ENCODE peak calls at places on chromosomes 3 and 15, in six cellular contexts. One of them, this sample, is unnamed.
A peak's percentile ranks its signal among the peaks of the same experiment; 100 is the strongest.

GRCh38 chr3:194475978-194476377 is 10.8 kb downstream of the ATP13A3 start:
- DNase-seq in cardiac muscle cell: no peak
- DNase-seq in neural progenitor cell: no peak
- DNase-seq in CD8-positive, alpha-beta T cell: no peak
- DNase-seq in body of pancreas: no peak
- DNase-seq in fibroblast of lung: no peak
- DNase-seq in this sample: no peak

GRCh38 chr3:97658670-97659285 is 105.8 kb upstream of the ARL6 start:
- DNase-seq in cardiac muscle cell: peak; percentile 19
- DNase-seq in neural progenitor cell: peak; percentile 62
- DNase-seq in CD8-positive, alpha-beta T cell: no peak
- DNase-seq in body of pancreas: no peak
- DNase-seq in fibroblast of lung: peak; percentile 11
- DNase-seq in this sample: no peak

GRCh38 chr15:78461171-78461881 is 23.3 kb downstream of the IREB2 start:
- DNase-seq in cardiac muscle cell: peak; percentile 17
- DNase-seq in neural progenitor cell: no peak
- DNase-seq in CD8-positive, alpha-beta T cell: peak; percentile 57
- DNase-seq in body of pancreas: no peak
- DNase-seq in fibroblast of lung: peak; percentile 11
- DNase-seq in this sample: no peak

GRCh38 chr3:80068459-80068858 is 300.7 kb upstream of the ROBO1 start:
- DNase-seq in cardiac muscle cell: no peak
- DNase-seq in neural progenitor cell: no peak
- DNase-seq in CD8-positive, alpha-beta T cell: no peak
- DNase-seq in body of pancreas: no peak
- DNase-seq in fibroblast of lung: no peak
- DNase-seq in this sample: no peak

GRCh38 chr3:36075491-36075890 is 304.8 kb upstream of the STAC start:
- DNase-seq in cardiac muscle cell: no peak
- DNase-seq in neural progenitor cell: no peak
- DNase-seq in CD8-positive, alpha-beta T cell: no peak
- DNase-seq in body of pancreas: no peak
- DNase-seq in fibroblast of lung: no peak
- DNase-seq in this sample: no peak

GRCh38 chr3:50222169-50222528 is 13.9 kb upstream of the GNAI2 start:
- DNase-seq in cardiac muscle cell: no peak
- DNase-seq in neural progenitor cell: no peak
- DNase-seq in CD8-positive, alpha-beta T cell: no peak
- DNase-seq in body of pancreas: no peak
- DNase-seq in fibroblast of lung: no peak
- DNase-seq in this sample: no peak

GRCh38 chr15:98611808-98612207 is 36.5 kb upstream of the IGF1R start:
- DNase-seq in cardiac muscle cell: no peak
- DNase-seq in neural progenitor cell: no peak
- DNase-seq in CD8-positive, alpha-beta T cell: no peak
- DNase-seq in body of pancreas: peak; percentile 77
- DNase-seq in fibroblast of lung: no peak
- DNase-seq in this sample: no peak

GRCh38 chr3:126959144-126959920 is 23.6 kb upstream of the PLXNA1 start:
- DNase-seq in cardiac muscle cell: no peak
- DNase-seq in neural progenitor cell: no peak
- DNase-seq in CD8-positive, alpha-beta T cell: no peak
- DNase-seq in body of pancreas: no peak
- DNase-seq in fibroblast of lung: no peak
- DNase-seq in this sample: no peak

GRCh38 chr3:124584552-124585391 is 145.5 kb upstream of the UMPS start:
- DNase-seq in cardiac muscle cell: peak; percentile 53
- DNase-seq in neural progenitor cell: peak; percentile 90
- DNase-seq in CD8-positive, alpha-beta T cell: peak; percentile 63
- DNase-seq in body of pancreas: peak; percentile 91
- DNase-seq in fibroblast of lung: peak; percentile 30
- DNase-seq in this sample: peak; percentile 64

GRCh38 chr3:139629033-139629432 is 48.7 kb downstream of the NMNAT3 start:
- DNase-seq in cardiac muscle cell: peak; percentile 4
- DNase-seq in neural progenitor cell: peak; percentile 28
- DNase-seq in CD8-positive, alpha-beta T cell: no peak
- DNase-seq in body of pancreas: peak; percentile 9
- DNase-seq in fibroblast of lung: peak; percentile 3
- DNase-seq in this sample: no peak

GRCh38 chr15:59131955-59132562 is 27.1 kb downstream of the CCNB2 start:
- DNase-seq in cardiac muscle cell: no peak
- DNase-seq in neural progenitor cell: no peak
- DNase-seq in CD8-positive, alpha-beta T cell: no peak
- DNase-seq in body of pancreas: no peak
- DNase-seq in fibroblast of lung: no peak
- DNase-seq in this sample: no peak

GRCh38 chr3:94787734-94788133 is 724.9 kb downstream of the NSUN3 start:
- DNase-seq in cardiac muscle cell: no peak
- DNase-seq in neural progenitor cell: no peak
- DNase-seq in CD8-positive, alpha-beta T cell: no peak
- DNase-seq in body of pancreas: no peak
- DNase-seq in fibroblast of lung: no peak
- DNase-seq in this sample: no peak

GRCh38 chr3:175163686-175164085 is 304.6 kb downstream of the NAALADL2 start:
- DNase-seq in cardiac muscle cell: no peak
- DNase-seq in neural progenitor cell: no peak
- DNase-seq in CD8-positive, alpha-beta T cell: no peak
- DNase-seq in body of pancreas: no peak
- DNase-seq in fibroblast of lung: no peak
- DNase-seq in this sample: no peak

GRCh38 chr3:196757876-196758739 is 18.5 kb downstream of the PAK2 start:
- DNase-seq in cardiac muscle cell: peak; percentile 71
- DNase-seq in neural progenitor cell: no peak
- DNase-seq in CD8-positive, alpha-beta T cell: no peak
- DNase-seq in body of pancreas: no peak
- DNase-seq in fibroblast of lung: peak; percentile 76
- DNase-seq in this sample: no peak

DNA sequence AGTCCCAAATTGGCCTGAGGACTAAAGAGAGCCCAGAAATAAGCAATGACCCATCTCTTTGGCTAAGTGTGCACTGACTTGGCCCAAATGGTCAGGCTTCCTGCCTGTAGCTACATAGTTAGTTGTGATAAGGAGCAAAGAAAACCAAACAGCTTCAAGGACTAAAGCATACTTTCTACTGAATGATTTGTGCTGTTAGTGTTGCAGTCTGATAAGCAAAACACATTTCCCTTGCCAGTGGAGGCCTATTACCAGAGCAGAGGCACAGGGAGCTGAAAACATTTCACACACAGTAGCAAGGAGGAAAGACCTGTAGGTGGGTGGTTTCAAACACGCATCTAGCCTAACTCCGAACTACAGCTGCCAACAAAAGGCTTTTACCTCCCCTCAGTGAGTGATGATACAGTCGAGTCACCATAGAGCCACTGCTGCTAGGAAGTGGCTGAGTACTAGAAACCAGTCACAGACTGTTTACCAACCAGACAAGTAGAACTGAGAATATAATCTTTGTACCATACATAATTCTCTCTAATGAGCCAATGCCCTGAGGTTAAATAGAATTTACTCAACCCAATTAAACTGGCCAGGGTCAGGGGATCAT is 222.3 kb upstream of the THBS1 start:
- DNase-seq in cardiac muscle cell: peak; percentile 78
- DNase-seq in neural progenitor cell: no peak
- DNase-seq in CD8-positive, alpha-beta T cell: no peak
- DNase-seq in body of pancreas: peak; percentile 56
- DNase-seq in fibroblast of lung: peak; percentile 61
- DNase-seq in this sample: no peak
- H3K27ac ChIP-seq in cardiac muscle cell: peak overlapping the region; percentile 6
- H3K27ac ChIP-seq in neural progenitor cell: no peak overlapping the region
- H3K27ac ChIP-seq in CD8-positive, alpha-beta T cell: no peak overlapping the region
- H3K27ac ChIP-seq in body of pancreas: peak overlapping the region; percentile 67
- H3K27ac ChIP-seq in fibroblast of lung: peak overlapping the region; percentile 8
- H3K27ac ChIP-seq in this sample: no peak overlapping the region

GRCh38 chr3:147407107-147407494 is 758 bp upstream of the ZIC4 start:
- DNase-seq in cardiac muscle cell: no peak
- DNase-seq in neural progenitor cell: peak; percentile 65
- DNase-seq in CD8-positive, alpha-beta T cell: no peak
- DNase-seq in body of pancreas: no peak
- DNase-seq in fibroblast of lung: no peak
- DNase-seq in this sample: no peak

GRCh38 chr3:147407495-147408179 is 1.3 kb upstream of the ZIC4 start:
- DNase-seq in cardiac muscle cell: no peak
- DNase-seq in neural progenitor cell: peak; percentile 50
- DNase-seq in CD8-positive, alpha-beta T cell: no peak
- DNase-seq in body of pancreas: no peak
- DNase-seq in fibroblast of lung: no peak
- DNase-seq in this sample: no peak

GRCh38 chr3:147404800-147405551 is 1.4 kb downstream of the ZIC4 start:
- DNase-seq in cardiac muscle cell: no peak
- DNase-seq in neural progenitor cell: peak; percentile 63
- DNase-seq in CD8-positive, alpha-beta T cell: no peak
- DNase-seq in body of pancreas: no peak
- DNase-seq in fibroblast of lung: no peak
- DNase-seq in this sample: no peak

GRCh38 chr3:147405552-147406254 is 640 bp downstream of the ZIC4 start:
- DNase-seq in cardiac muscle cell: no peak
- DNase-seq in neural progenitor cell: peak; percentile 48
- DNase-seq in CD8-positive, alpha-beta T cell: no peak
- DNase-seq in body of pancreas: no peak
- DNase-seq in fibroblast of lung: no peak
- DNase-seq in this sample: no peak

DNA sequence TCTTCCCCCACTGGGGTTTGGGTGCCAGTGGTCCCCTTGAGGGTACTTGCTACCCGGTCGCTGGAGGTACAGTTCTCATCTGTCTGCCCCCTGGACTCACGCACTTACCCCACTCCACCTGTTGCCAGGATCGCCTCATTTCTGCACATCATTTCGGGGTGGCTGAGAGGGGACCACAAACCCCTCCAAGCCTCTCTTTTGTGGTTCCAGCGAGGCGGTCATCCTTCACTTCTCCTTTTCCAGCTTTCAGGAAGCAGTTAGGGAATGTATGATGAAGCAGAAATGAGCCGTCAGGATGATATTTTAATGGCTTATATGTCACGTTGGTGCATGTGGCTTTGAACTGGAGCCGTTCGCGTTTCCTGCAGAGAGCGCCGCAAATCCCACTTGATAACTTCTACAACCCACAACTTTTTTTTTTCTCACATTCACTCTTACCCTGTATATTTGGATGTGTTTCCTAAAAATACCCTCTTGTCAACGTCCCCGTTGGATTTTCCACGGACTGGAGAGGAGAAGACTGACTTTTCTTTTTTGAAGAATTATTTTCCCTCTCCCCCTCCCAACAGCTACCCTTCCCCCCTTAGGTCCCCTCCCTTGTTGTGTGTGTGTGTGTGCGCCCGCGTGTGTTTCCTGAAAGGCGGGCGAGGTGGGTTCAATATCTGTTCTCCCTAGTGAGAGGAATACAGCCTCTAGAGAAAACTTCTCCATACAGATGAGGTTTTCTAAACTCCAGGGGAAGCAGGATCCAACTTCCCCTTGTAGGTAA is at the start of gene ZIC4:
- DNase-seq in cardiac muscle cell: no peak
- DNase-seq in neural progenitor cell: peak; percentile 27
- DNase-seq in CD8-positive, alpha-beta T cell: no peak
- DNase-seq in body of pancreas: no peak
- DNase-seq in fibroblast of lung: no peak
- DNase-seq in this sample: no peak
- H3K27ac ChIP-seq in cardiac muscle cell: no peak within 1 kb of the TSS
- H3K27ac ChIP-seq in neural progenitor cell: no peak within 1 kb of the TSS
- H3K27ac ChIP-seq in CD8-positive, alpha-beta T cell: no peak within 1 kb of the TSS
- H3K27ac ChIP-seq in body of pancreas: no peak within 1 kb of the TSS
- H3K27ac ChIP-seq in fibroblast of lung: no peak within 1 kb of the TSS
- H3K27ac ChIP-seq in this sample: peak within 1 kb of the TSS; percentile 69

DNA sequence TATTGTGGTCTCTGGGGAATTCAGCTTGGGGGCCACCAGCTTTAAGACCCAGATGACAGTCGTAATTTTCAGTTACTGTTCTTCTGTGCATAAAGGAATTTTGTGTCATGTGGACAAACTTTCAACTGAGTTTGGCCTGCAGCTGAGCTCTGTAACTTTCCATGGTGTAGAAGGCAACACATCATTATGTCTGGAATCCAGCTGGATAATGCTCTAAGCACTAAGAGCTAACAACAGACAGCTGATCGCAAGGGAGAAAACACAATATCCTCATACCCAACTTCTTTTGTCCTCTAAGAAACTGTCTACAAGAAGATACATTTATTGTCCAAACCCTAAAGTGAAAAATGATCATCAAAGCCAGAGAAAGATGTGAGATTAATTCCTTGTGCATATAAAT is 219.0 kb downstream of the ATP8B4 start:
- DNase-seq in cardiac muscle cell: peak; percentile 37
- DNase-seq in neural progenitor cell: no peak
- DNase-seq in CD8-positive, alpha-beta T cell: no peak
- DNase-seq in body of pancreas: no peak
- DNase-seq in fibroblast of lung: peak; percentile 64
- DNase-seq in this sample: no peak
- H3K27ac ChIP-seq in cardiac muscle cell: no peak overlapping the region
- H3K27ac ChIP-seq in neural progenitor cell: no peak overlapping the region
- H3K27ac ChIP-seq in CD8-positive, alpha-beta T cell: no peak overlapping the region
- H3K27ac ChIP-seq in body of pancreas: no peak overlapping the region
- H3K27ac ChIP-seq in fibroblast of lung: no peak overlapping the region
- H3K27ac ChIP-seq in this sample: peak overlapping the region; percentile 2

GRCh38 chr3:191254098-191254873 is 55.2 kb downstream of the OSTN start:
- DNase-seq in cardiac muscle cell: peak; percentile 59
- DNase-seq in neural progenitor cell: no peak
- DNase-seq in CD8-positive, alpha-beta T cell: no peak
- DNase-seq in body of pancreas: no peak
- DNase-seq in fibroblast of lung: peak; percentile 22
- DNase-seq in this sample: no peak

GRCh38 chr3:191256405-191256804 is 57.4 kb downstream of the OSTN start:
- DNase-seq in cardiac muscle cell: no peak
- DNase-seq in neural progenitor cell: no peak
- DNase-seq in CD8-positive, alpha-beta T cell: no peak
- DNase-seq in body of pancreas: no peak
- DNase-seq in fibroblast of lung: no peak
- DNase-seq in this sample: no peak

GRCh38 chr3:191257286-191257685 is 58.2 kb downstream of the OSTN start:
- DNase-seq in cardiac muscle cell: no peak
- DNase-seq in neural progenitor cell: no peak
- DNase-seq in CD8-positive, alpha-beta T cell: no peak
- DNase-seq in body of pancreas: no peak
- DNase-seq in fibroblast of lung: no peak
- DNase-seq in this sample: no peak

GRCh38 chr3:191255156-191255555 is 56.1 kb downstream of the OSTN start:
- DNase-seq in cardiac muscle cell: no peak
- DNase-seq in neural progenitor cell: no peak
- DNase-seq in CD8-positive, alpha-beta T cell: no peak
- DNase-seq in body of pancreas: no peak
- DNase-seq in fibroblast of lung: no peak
- DNase-seq in this sample: no peak

DNA sequence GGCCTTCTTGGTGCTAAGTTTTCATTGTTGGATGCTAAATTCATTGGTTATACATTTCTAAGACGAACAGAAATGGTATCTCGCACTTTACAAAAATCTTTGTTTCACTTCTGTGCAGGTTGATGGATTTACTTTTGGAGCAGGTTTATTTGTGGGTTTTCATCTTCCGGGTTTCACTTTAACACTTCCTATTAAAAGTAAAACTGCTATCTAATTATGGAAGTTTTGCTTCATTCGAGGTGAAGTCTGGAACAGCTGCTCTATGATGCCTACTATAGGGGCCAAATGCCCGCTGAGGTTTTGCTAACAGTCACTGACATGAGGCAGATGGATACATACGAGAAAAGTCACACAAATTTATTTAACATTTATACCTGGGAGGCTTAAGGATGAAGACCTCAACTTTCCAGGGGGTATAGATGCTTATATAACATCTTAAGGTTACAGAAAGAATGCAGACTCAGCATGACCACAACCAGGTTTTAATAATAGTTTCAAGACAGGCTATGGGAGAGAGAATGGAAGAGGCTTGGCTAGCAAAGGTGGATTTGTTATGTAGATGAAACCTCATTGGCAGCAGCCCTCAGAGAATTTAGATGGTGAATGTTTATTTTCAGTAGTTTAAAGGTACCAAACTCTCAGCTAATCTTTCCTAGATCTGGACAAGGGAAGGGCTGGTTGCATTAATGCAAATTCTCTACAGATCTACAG is 54.2 kb downstream of the OSTN start:
- DNase-seq in cardiac muscle cell: no peak
- DNase-seq in neural progenitor cell: no peak
- DNase-seq in CD8-positive, alpha-beta T cell: no peak
- DNase-seq in body of pancreas: no peak
- DNase-seq in fibroblast of lung: no peak
- DNase-seq in this sample: no peak
- H3K27ac ChIP-seq in cardiac muscle cell: no peak overlapping the region
- H3K27ac ChIP-seq in neural progenitor cell: no peak overlapping the region
- H3K27ac ChIP-seq in CD8-positive, alpha-beta T cell: no peak overlapping the region
- H3K27ac ChIP-seq in body of pancreas: no peak overlapping the region
- H3K27ac ChIP-seq in fibroblast of lung: no peak overlapping the region
- H3K27ac ChIP-seq in this sample: no peak overlapping the region